ENCODE peak calls at places on chromosomes 6 and 20, in five cellular contexts. E is putamen; B is stimulated activated naive CD8-positive, alpha-beta T cell treated with anti-CD3 and anti-CD28 coated beads, Interleukin-15, Interleukin-2, amounts not matched to agents 100 U/mL and 50 U/mL, for 24 hours; Z is anterior cingulate cortex; K is C1 segment of cervical spinal cord. F is an unnamed sample.

GRCh38 chr20:11101243-11101642 is 427.4 kb upstream of the JAG1 start:
- DNase-seq in E (no peak), B (no peak), Z (no peak), K (no peak), F (no peak)

GRCh38 chr6:134063966-134064445 is 11.6 kb upstream of the SLC2A12 start:
- DNase-seq in E (peak), B (peak), Z (peak), K (peak), F (no peak)

GRCh38 chr6:44249082-44249748 is 2.3 kb downstream of the HSP90AB1 start:
- DNase-seq in E (no peak), B (no peak), Z (no peak), K (no peak), F (no peak)

GRCh38 chr6:118735320-118735719 is 83.9 kb upstream of the CEP85L start:
- DNase-seq in E (no peak), B (no peak), Z (no peak), K (no peak), F (no peak)

GRCh38 chr6:169825558-169826225 is 74.3 kb downstream of the ERMARD start:
- DNase-seq in E (no peak), B (no peak), Z (no peak), K (no peak), F (no peak)

GRCh38 chr20:19079536-19080299 is 132.7 kb upstream of the SLC24A3 start:
- DNase-seq in E (no peak), B (no peak), Z (no peak), K (no peak), F (no peak)

GRCh38 chr20:53943522-53944291 is 126.7 kb downstream of the BCAS1 start:
- DNase-seq in E (no peak), B (peak), Z (no peak), K (no peak), F (no peak)

GRCh38 chr20:47677314-47678129 is 107.8 kb downstream of the SULF2 start:
- DNase-seq in E (peak), B (peak), Z (peak), K (no peak), F (peak)

GRCh38 chr6:72861935-72862432 is 240.1 kb downstream of the KCNQ5 start:
- DNase-seq in E (no peak), B (peak), Z (no peak), K (no peak), F (no peak)

GRCh38 chr20:49230575-49231211 is 11.5 kb downstream of the DDX27 start:
- DNase-seq in E (no peak), B (no peak), Z (no peak), K (peak), F (no peak)

GRCh38 chr6:55239099-55239498 is 64.8 kb downstream of the HCRTR2 start:
- DNase-seq in E (no peak), B (no peak), Z (no peak), K (no peak), F (no peak)

GRCh38 chr6:31541059-31541657 is 645 bp downstream of the DDX39B start:
- DNase-seq in E (no peak), B (peak), Z (no peak), K (no peak), F (no peak)

F was measured in kidney.